ENCODE peak calls at places on chromosomes 11 and 22, in five cellular contexts. C is hepatocyte, I is mammary epithelial cell, F is K562, K is PC-9. X is an unnamed sample.
A peak's percentile ranks its signal among the peaks of the same experiment; 100 is the strongest.

GRCh38 chr11:126636911-126637799 is 281.7 kb downstream of the ST3GAL4 start:
- DNase-seq in C (no peak), I (peak; percentile 34), F (no peak), K (no peak), X (peak; percentile 93)

GRCh38 chr22:43315687-43316217 is 27.4 kb downstream of the SCUBE1 start:
- DNase-seq in C (no peak), I (no peak), F (no peak), K (no peak), X (no peak)

GRCh38 chr11:128790200-128790599 is 76.9 kb downstream of the KCNJ1 start:
- DNase-seq in C (peak; percentile 64), I (peak; percentile 81), F (no peak), K (no peak), X (peak; percentile 48)

GRCh38 chr11:44989831-44990566 is 39.3 kb upstream of the TP53I11 start:
- DNase-seq in C (no peak), I (no peak), F (no peak), K (no peak), X (peak; percentile 59)

GRCh38 chr22:40417881-40418280 is 47.5 kb downstream of the SGSM3 start:
- DNase-seq in C (no peak), I (no peak), F (no peak), K (no peak), X (no peak)

GRCh38 chr11:120577624-120578363 is 66.2 kb downstream of the GRIK4 start:
- DNase-seq in C (no peak), I (no peak), F (no peak), K (no peak), X (no peak)

GRCh38 chr22:48065852-48066251 is 1303.4 kb downstream of the TBC1D22A start:
- DNase-seq in C (no peak), I (no peak), F (no peak), K (no peak), X (no peak)

GRCh38 chr11:60098508-60098907 is 10.0 kb downstream of the MS4A2 start:
- DNase-seq in C (peak; percentile 10), I (no peak), F (no peak), K (no peak), X (no peak)

GRCh38 chr22:33007485-33007884 is 50.7 kb downstream of the SYN3 start:
- DNase-seq in C (no peak), I (no peak), F (no peak), K (no peak), X (no peak)

GRCh38 chr11:11973361-11973800 is 35.0 kb downstream of the DKK3 start:
- DNase-seq in C (no peak), I (no peak), F (no peak), K (no peak), X (peak; percentile 81)

GRCh38 chr11:9664276-9665171 is 647 bp downstream of the SWAP70 start:
- DNase-seq in C (peak; percentile 11), I (peak; percentile 51), F (peak; percentile 12), K (peak; percentile 38), X (peak; percentile 78)

GRCh38 chr11:746289-747175 is 732 bp upstream of the TALDO1 start:
- DNase-seq in C (no peak), I (no peak), F (no peak), K (no peak), X (peak; percentile 52)

GRCh38 chr22:38921801-38922200 is 35.6 kb upstream of the APOBEC3A start:
- DNase-seq in C (peak; percentile 69), I (no peak), F (no peak), K (peak; percentile 74), X (no peak)

GRCh38 chr11:85809881-85810280 is 1.1 kb downstream of the SYTL2 start:
- DNase-seq in C (peak; percentile 37), I (no peak), F (peak; percentile 24), K (no peak), X (no peak)

GRCh38 chr11:110044226-110044968 is 48.8 kb upstream of the ZC3H12C start:
- DNase-seq in C (no peak), I (no peak), F (no peak), K (no peak), X (no peak)

GRCh38 chr11:44112083-44112865 is 16.8 kb downstream of the EXT2 start:
- DNase-seq in C (peak; percentile 55), I (peak; percentile 57), F (no peak), K (no peak), X (peak; percentile 88)

GRCh38 chr11:86812322-86812670 is 12.0 kb downstream of the PRSS23 start:
- DNase-seq in C (no peak), I (no peak), F (no peak), K (no peak), X (no peak)

GRCh38 chr11:61362542-61362875 is 335 bp downstream of the TMEM138 start:
- DNase-seq in C (peak; percentile 39), I (no peak), F (peak; percentile 48), K (no peak), X (peak; percentile 90)

GRCh38 chr11:2798951-2799761 is 86.4 kb downstream of the CDKN1C start:
- DNase-seq in C (no peak), I (no peak), F (no peak), K (no peak), X (no peak)
- TF ChIP-seq EZH2 in C (no peak), I (no peak), F (no peak), K (no peak), X (no peak)

GRCh38 chr22:22006596-22006990 is 24.0 kb upstream of the TOP3B start:
- DNase-seq in C (no peak), I (no peak), F (no peak), K (no peak), X (no peak)
- H2AFZ ChIP-seq in C (no peak overlapping the region), I (no peak overlapping the region), F (no peak overlapping the region), K (no peak overlapping the region), X (no peak overlapping the region)

DNA sequence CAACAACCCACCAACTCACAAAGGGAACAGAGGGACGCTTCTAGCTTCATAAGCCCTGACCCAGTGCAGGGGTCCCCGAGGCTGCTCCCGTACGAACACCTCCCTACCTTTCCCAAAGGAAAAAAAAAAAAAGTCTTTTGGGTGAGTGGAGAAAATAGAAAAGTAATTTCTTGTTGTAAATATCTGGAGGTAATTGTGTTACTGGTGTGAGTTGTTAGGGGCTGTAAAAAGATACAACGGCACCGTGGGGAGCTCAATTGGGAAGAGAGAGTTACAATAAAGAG is 3.4 kb downstream of the PAX6 start:
- DNase-seq in C (no peak), I (no peak), F (no peak), K (no peak), X (no peak)
- TF ChIP-seq EZH2 in C (peak; percentile 68), I (no peak), F (no peak), K (no peak), X (no peak)

DNA sequence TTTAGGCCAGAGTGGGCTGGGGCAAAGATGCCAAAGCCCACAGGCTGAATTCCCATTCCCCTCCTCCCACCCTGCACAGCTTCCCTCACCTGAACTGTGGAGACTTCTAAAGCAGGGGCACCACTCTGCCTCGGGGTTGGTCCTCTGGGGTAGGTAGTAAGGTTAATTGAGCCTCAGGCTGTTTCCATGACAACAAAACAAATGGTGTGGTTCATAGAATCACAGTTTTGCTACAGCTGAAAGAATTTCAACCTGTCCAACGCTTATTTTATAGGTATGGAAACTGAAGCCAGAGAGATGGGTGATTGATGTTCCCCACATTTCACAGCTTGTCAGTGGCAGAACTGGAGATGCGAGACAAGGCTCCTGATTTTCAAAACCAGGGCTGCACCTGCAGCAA is 109.5 kb downstream of the SNX19 start:
- DNase-seq in C (no peak), I (no peak), F (no peak), K (no peak), X (no peak)
- H2AFZ ChIP-seq in C (no peak overlapping the region), I (no peak overlapping the region), F (no peak overlapping the region), K (no peak overlapping the region), X (no peak overlapping the region)

DNA sequence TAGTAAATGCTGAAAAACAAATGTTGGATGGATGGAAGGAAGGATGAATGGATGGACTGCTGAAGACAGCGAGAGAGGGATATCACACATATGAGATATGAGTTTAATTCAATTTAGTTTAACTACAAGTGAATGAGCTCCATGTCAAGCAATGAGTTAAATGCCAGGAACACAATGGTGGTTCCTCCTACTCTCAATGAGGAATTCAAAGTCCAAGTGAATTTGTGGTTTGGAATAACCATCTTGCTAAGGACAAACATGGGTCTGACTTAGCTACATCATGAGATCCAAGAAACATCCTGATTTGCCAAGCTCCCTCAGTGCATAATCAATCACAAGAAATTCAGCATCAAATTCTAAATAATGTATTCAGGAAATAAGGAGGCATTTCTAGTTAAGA is 26.1 kb upstream of the PPP2R1B start:
- DNase-seq in C (no peak), I (no peak), F (no peak), K (no peak), X (no peak)
- TF ChIP-seq EZH2 in C (no peak), I (no peak), F (no peak), K (no peak), X (no peak)

GRCh38 chr11:112616292-112617088 is 344.7 kb upstream of the NCAM1 start:
- DNase-seq in C (no peak), I (no peak), F (no peak), K (no peak), X (no peak)
- H2AFZ ChIP-seq in C (no peak overlapping the region), I (no peak overlapping the region), F (no peak overlapping the region), K (no peak overlapping the region), X (no peak overlapping the region)

GRCh38 chr11:92711913-92712312 is 257.5 kb upstream of the MTNR1B start:
- DNase-seq in C (no peak), I (no peak), F (no peak), K (no peak), X (peak; percentile 27)

GRCh38 chr11:92707665-92708064 is 261.8 kb upstream of the MTNR1B start:
- DNase-seq in C (no peak), I (no peak), F (no peak), K (no peak), X (no peak)

GRCh38 chr11:92714111-92714510 is 255.3 kb upstream of the MTNR1B start:
- DNase-seq in C (no peak), I (no peak), F (no peak), K (no peak), X (no peak)

GRCh38 chr11:92707173-92707619 is 262.3 kb upstream of the MTNR1B start:
- DNase-seq in C (no peak), I (peak; percentile 98), F (no peak), K (peak; percentile 38), X (no peak)

DNA sequence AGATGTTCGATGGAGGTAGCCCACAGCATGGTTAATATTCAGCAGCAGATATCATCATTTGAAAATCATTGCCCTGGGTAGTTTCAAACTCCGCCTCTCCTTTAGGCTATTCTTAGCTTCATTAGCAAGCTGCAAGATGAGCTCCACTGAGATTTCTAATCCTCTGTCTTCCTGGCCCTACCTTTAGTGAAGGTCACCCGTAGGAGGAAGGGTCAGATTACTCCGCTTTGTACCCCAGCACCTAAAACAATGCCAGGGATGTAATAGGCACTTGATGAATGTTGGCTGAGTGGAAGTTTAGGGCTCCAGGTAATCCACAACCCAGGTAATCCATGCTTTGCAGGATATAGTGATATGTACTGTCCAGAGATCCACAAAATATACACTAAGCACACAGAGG is 260.1 kb upstream of the MTNR1B start:
- DNase-seq in C (no peak), I (no peak), F (no peak), K (no peak), X (no peak)
- TF ChIP-seq EZH2 in C (no peak), I (no peak), F (no peak), K (no peak), X (no peak)